ENCODE peak calls at places on chromosomes 16 and 17, in five cellular contexts. One of them, this sample, is unnamed.

GRCh38 chr16:47299587-47299986 is 155.8 kb upstream of the NETO2 start:
- DNase-seq in GM04503: no peak
- DNase-seq in GF-D8: no peak
- DNase-seq in LoVo: no peak
- DNase-seq in body of pancreas: no peak
- DNase-seq in this sample: no peak

GRCh38 chr16:58652741-58653140 is 23.1 kb upstream of the CNOT1 start:
- DNase-seq in GM04503: no peak
- DNase-seq in body of pancreas: no peak
- DNase-seq in LoVo: no peak
- DNase-seq in GF-D8: no peak
- DNase-seq in this sample: no peak

GRCh38 chr17:51734462-51734861 is 424.1 kb downstream of the CA10 start:
- DNase-seq in GM04503: no peak
- DNase-seq in LoVo: no peak
- DNase-seq in GF-D8: no peak
- DNase-seq in body of pancreas: no peak
- DNase-seq in this sample: no peak

GRCh38 chr16:26795184-26795583 is 271.5 kb upstream of the C16orf82 start:
- DNase-seq in GM04503: no peak
- DNase-seq in GF-D8: no peak
- DNase-seq in body of pancreas: no peak
- DNase-seq in LoVo: no peak
- DNase-seq in this sample: no peak

GRCh38 chr17:46264456-46265198 is 30.3 kb upstream of the LRRC37A start:
- DNase-seq in LoVo: peak; percentile 41
- DNase-seq in GF-D8: no peak
- DNase-seq in GM04503: peak; percentile 61
- DNase-seq in body of pancreas: no peak
- DNase-seq in this sample: peak; percentile 84

GRCh38 chr17:28733346-28733745 is 4.8 kb downstream of the NEK8 start:
- DNase-seq in GF-D8: no peak
- DNase-seq in body of pancreas: no peak
- DNase-seq in LoVo: no peak
- DNase-seq in GM04503: no peak
- DNase-seq in this sample: no peak

GRCh38 chr17:5078106-5079028 is at the start of gene ZFP3:
- DNase-seq in body of pancreas: peak; percentile 87
- DNase-seq in GF-D8: no peak
- DNase-seq in LoVo: no peak
- DNase-seq in GM04503: peak; percentile 51
- DNase-seq in this sample: peak; percentile 87

GRCh38 chr17:79837888-79838540 is 1.2 kb downstream of the CBX4 start:
- DNase-seq in LoVo: no peak
- DNase-seq in GM04503: no peak
- DNase-seq in body of pancreas: peak; percentile 34
- DNase-seq in GF-D8: no peak
- DNase-seq in this sample: no peak